ENCODE peak calls at places on chromosomes 3 and 15, in ten cellular contexts. One of them, this sample, is unnamed.

GRCh38 chr3:197550489-197550888 is 5.3 kb downstream of the BDH1 start:
- DNase-seq in MM.1S: no peak
- DNase-seq in effector memory CD4-positive, alpha-beta T cell: no peak
- DNase-seq in cardiac muscle cell: no peak
- DNase-seq in mesendoderm: no peak
- DNase-seq in left ventricle myocardium inferior: no peak
- DNase-seq in testis: no peak
- DNase-seq in OCI-LY7: no peak
- DNase-seq in ovary: no peak
- DNase-seq in naive thymus-derived CD4-positive, alpha-beta T cell: no peak
- DNase-seq in this sample: no peak

GRCh38 chr3:126621627-126622345 is 33.1 kb downstream of the TXNRD3 start:
- DNase-seq in MM.1S: no peak
- DNase-seq in effector memory CD4-positive, alpha-beta T cell: no peak
- DNase-seq in cardiac muscle cell: peak; percentile 50
- DNase-seq in mesendoderm: peak; percentile 63
- DNase-seq in left ventricle myocardium inferior: no peak
- DNase-seq in testis: no peak
- DNase-seq in OCI-LY7: no peak
- DNase-seq in ovary: no peak
- DNase-seq in naive thymus-derived CD4-positive, alpha-beta T cell: no peak
- DNase-seq in this sample: no peak

GRCh38 chr15:80977627-80978036 is 12.0 kb downstream of the MESD start:
- DNase-seq in MM.1S: peak; percentile 50
- DNase-seq in effector memory CD4-positive, alpha-beta T cell: no peak
- DNase-seq in cardiac muscle cell: peak; percentile 57
- DNase-seq in mesendoderm: peak; percentile 87
- DNase-seq in left ventricle myocardium inferior: peak; percentile 46
- DNase-seq in testis: peak; percentile 72
- DNase-seq in OCI-LY7: peak; percentile 72
- DNase-seq in ovary: peak; percentile 54
- DNase-seq in naive thymus-derived CD4-positive, alpha-beta T cell: no peak
- DNase-seq in this sample: peak; percentile 68

GRCh38 chr15:58758141-58758540 is 8.6 kb upstream of the ADAM10 start:
- DNase-seq in MM.1S: peak; percentile 67
- DNase-seq in effector memory CD4-positive, alpha-beta T cell: no peak
- DNase-seq in cardiac muscle cell: peak; percentile 54
- DNase-seq in mesendoderm: no peak
- DNase-seq in left ventricle myocardium inferior: no peak
- DNase-seq in testis: no peak
- DNase-seq in OCI-LY7: peak; percentile 22
- DNase-seq in ovary: no peak
- DNase-seq in naive thymus-derived CD4-positive, alpha-beta T cell: no peak
- DNase-seq in this sample: no peak

GRCh38 chr15:100204211-100204610 is 137.6 kb downstream of the ADAMTS17 start:
- DNase-seq in MM.1S: no peak
- DNase-seq in effector memory CD4-positive, alpha-beta T cell: no peak
- DNase-seq in cardiac muscle cell: no peak
- DNase-seq in mesendoderm: no peak
- DNase-seq in left ventricle myocardium inferior: no peak
- DNase-seq in testis: no peak
- DNase-seq in OCI-LY7: no peak
- DNase-seq in ovary: no peak
- DNase-seq in naive thymus-derived CD4-positive, alpha-beta T cell: no peak
- DNase-seq in this sample: no peak

GRCh38 chr3:88005066-88005465 is 53.7 kb downstream of the CGGBP1 start:
- DNase-seq in MM.1S: peak; percentile 36
- DNase-seq in effector memory CD4-positive, alpha-beta T cell: no peak
- DNase-seq in cardiac muscle cell: peak; percentile 55
- DNase-seq in mesendoderm: peak; percentile 26
- DNase-seq in left ventricle myocardium inferior: no peak
- DNase-seq in testis: no peak
- DNase-seq in OCI-LY7: peak; percentile 60
- DNase-seq in ovary: no peak
- DNase-seq in naive thymus-derived CD4-positive, alpha-beta T cell: no peak
- DNase-seq in this sample: no peak

GRCh38 chr3:47475029-47475569 is 642 bp downstream of the SCAP start:
- DNase-seq in MM.1S: peak; percentile 22
- DNase-seq in effector memory CD4-positive, alpha-beta T cell: no peak
- DNase-seq in cardiac muscle cell: peak; percentile 36
- DNase-seq in mesendoderm: no peak
- DNase-seq in left ventricle myocardium inferior: no peak
- DNase-seq in testis: peak; percentile 38
- DNase-seq in OCI-LY7: no peak
- DNase-seq in ovary: no peak
- DNase-seq in naive thymus-derived CD4-positive, alpha-beta T cell: no peak
- DNase-seq in this sample: no peak

GRCh38 chr3:190617185-190617584 is 103.3 kb downstream of the IL1RAP start:
- DNase-seq in MM.1S: no peak
- DNase-seq in effector memory CD4-positive, alpha-beta T cell: no peak
- DNase-seq in cardiac muscle cell: no peak
- DNase-seq in mesendoderm: peak; percentile 55
- DNase-seq in left ventricle myocardium inferior: no peak
- DNase-seq in testis: no peak
- DNase-seq in OCI-LY7: peak; percentile 60
- DNase-seq in ovary: no peak
- DNase-seq in naive thymus-derived CD4-positive, alpha-beta T cell: no peak
- DNase-seq in this sample: peak; percentile 62

GRCh38 chr3:144187531-144188230 is 216.1 kb downstream of the DIPK2A start:
- DNase-seq in MM.1S: peak; percentile 8
- DNase-seq in effector memory CD4-positive, alpha-beta T cell: no peak
- DNase-seq in cardiac muscle cell: peak; percentile 47
- DNase-seq in mesendoderm: no peak
- DNase-seq in left ventricle myocardium inferior: no peak
- DNase-seq in testis: no peak
- DNase-seq in OCI-LY7: no peak
- DNase-seq in ovary: no peak
- DNase-seq in naive thymus-derived CD4-positive, alpha-beta T cell: no peak
- DNase-seq in this sample: no peak

GRCh38 chr3:55408193-55408826 is 78.8 kb downstream of the WNT5A start:
- DNase-seq in MM.1S: no peak
- DNase-seq in effector memory CD4-positive, alpha-beta T cell: no peak
- DNase-seq in cardiac muscle cell: no peak
- DNase-seq in mesendoderm: no peak
- DNase-seq in left ventricle myocardium inferior: no peak
- DNase-seq in testis: no peak
- DNase-seq in OCI-LY7: no peak
- DNase-seq in ovary: no peak
- DNase-seq in naive thymus-derived CD4-positive, alpha-beta T cell: no peak
- DNase-seq in this sample: no peak

GRCh38 chr3:157865449-157865862 is 240.8 kb downstream of the SHOX2 start:
- DNase-seq in MM.1S: peak; percentile 70
- DNase-seq in effector memory CD4-positive, alpha-beta T cell: no peak
- DNase-seq in cardiac muscle cell: peak; percentile 19
- DNase-seq in mesendoderm: peak; percentile 65
- DNase-seq in left ventricle myocardium inferior: no peak
- DNase-seq in testis: peak; percentile 45
- DNase-seq in OCI-LY7: peak; percentile 57
- DNase-seq in ovary: no peak
- DNase-seq in naive thymus-derived CD4-positive, alpha-beta T cell: no peak
- DNase-seq in this sample: no peak

GRCh38 chr15:94584833-94585244 is 353.5 kb downstream of the MCTP2 start:
- DNase-seq in MM.1S: peak; percentile 63
- DNase-seq in effector memory CD4-positive, alpha-beta T cell: no peak
- DNase-seq in cardiac muscle cell: peak; percentile 57
- DNase-seq in mesendoderm: no peak
- DNase-seq in left ventricle myocardium inferior: no peak
- DNase-seq in testis: no peak
- DNase-seq in OCI-LY7: peak; percentile 15
- DNase-seq in ovary: peak; percentile 22
- DNase-seq in naive thymus-derived CD4-positive, alpha-beta T cell: peak; percentile 51
- DNase-seq in this sample: no peak

GRCh38 chr15:31403606-31404005 is 77.0 kb downstream of the KLF13 start:
- DNase-seq in MM.1S: no peak
- DNase-seq in effector memory CD4-positive, alpha-beta T cell: no peak
- DNase-seq in cardiac muscle cell: peak; percentile 81
- DNase-seq in mesendoderm: no peak
- DNase-seq in left ventricle myocardium inferior: no peak
- DNase-seq in testis: no peak
- DNase-seq in OCI-LY7: no peak
- DNase-seq in ovary: no peak
- DNase-seq in naive thymus-derived CD4-positive, alpha-beta T cell: no peak
- DNase-seq in this sample: no peak

GRCh38 chr15:92533298-92533697 is 122.3 kb downstream of the FAM174B start:
- DNase-seq in MM.1S: no peak
- DNase-seq in effector memory CD4-positive, alpha-beta T cell: no peak
- DNase-seq in cardiac muscle cell: no peak
- DNase-seq in mesendoderm: no peak
- DNase-seq in left ventricle myocardium inferior: no peak
- DNase-seq in testis: no peak
- DNase-seq in OCI-LY7: no peak
- DNase-seq in ovary: no peak
- DNase-seq in naive thymus-derived CD4-positive, alpha-beta T cell: no peak
- DNase-seq in this sample: no peak

GRCh38 chr3:75332784-75333183 is 331.3 kb upstream of the FRG2C start:
- DNase-seq in MM.1S: no peak
- DNase-seq in effector memory CD4-positive, alpha-beta T cell: no peak
- DNase-seq in cardiac muscle cell: no peak
- DNase-seq in mesendoderm: no peak
- DNase-seq in left ventricle myocardium inferior: no peak
- DNase-seq in testis: no peak
- DNase-seq in OCI-LY7: no peak
- DNase-seq in ovary: peak; percentile 55
- DNase-seq in naive thymus-derived CD4-positive, alpha-beta T cell: no peak
- DNase-seq in this sample: no peak

DNA sequence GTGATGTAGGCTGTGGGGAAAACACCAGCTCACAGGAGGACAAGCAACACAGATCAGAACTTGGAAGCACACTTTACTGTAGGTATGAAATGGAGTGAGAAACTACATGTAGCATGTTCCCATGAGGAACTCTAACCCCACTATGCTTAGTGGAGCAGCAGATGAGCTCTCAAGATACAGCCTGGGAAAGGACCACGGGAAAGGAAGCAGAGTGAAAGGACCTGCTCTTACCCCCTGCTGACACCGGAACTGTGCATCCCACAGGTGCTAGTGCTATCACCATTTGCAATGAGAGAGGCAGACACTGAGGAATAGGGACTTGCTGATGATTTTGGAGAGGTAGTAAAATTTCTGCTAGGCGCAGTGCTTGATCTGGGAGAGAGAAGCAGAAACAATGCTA is 28.6 kb downstream of the USP4 start:
- DNase-seq in MM.1S: no peak
- DNase-seq in effector memory CD4-positive, alpha-beta T cell: no peak
- DNase-seq in cardiac muscle cell: no peak
- DNase-seq in mesendoderm: no peak
- DNase-seq in left ventricle myocardium inferior: no peak
- DNase-seq in testis: no peak
- DNase-seq in OCI-LY7: no peak
- DNase-seq in ovary: no peak
- DNase-seq in naive thymus-derived CD4-positive, alpha-beta T cell: no peak
- DNase-seq in this sample: no peak
- H3K36me3 ChIP-seq in MM.1S: no peaks in the 10 kb centered on the region
- H3K36me3 ChIP-seq in effector memory CD4-positive, alpha-beta T cell: peaks cover 33% of the 10 kb centered on the region
- H3K36me3 ChIP-seq in cardiac muscle cell: peaks cover 39% of the 10 kb centered on the region
- H3K36me3 ChIP-seq in mesendoderm: peaks cover 1% of the 10 kb centered on the region
- H3K36me3 ChIP-seq in left ventricle myocardium inferior: peaks cover 78% of the 10 kb centered on the region
- H3K36me3 ChIP-seq in testis: no peaks in the 10 kb centered on the region
- H3K36me3 ChIP-seq in OCI-LY7: peaks cover 76% of the 10 kb centered on the region
- H3K36me3 ChIP-seq in ovary: no peaks in the 10 kb centered on the region
- H3K36me3 ChIP-seq in naive thymus-derived CD4-positive, alpha-beta T cell: peaks cover 69% of the 10 kb centered on the region
- H3K36me3 ChIP-seq in this sample: peaks cover 56% of the 10 kb centered on the region

DNA sequence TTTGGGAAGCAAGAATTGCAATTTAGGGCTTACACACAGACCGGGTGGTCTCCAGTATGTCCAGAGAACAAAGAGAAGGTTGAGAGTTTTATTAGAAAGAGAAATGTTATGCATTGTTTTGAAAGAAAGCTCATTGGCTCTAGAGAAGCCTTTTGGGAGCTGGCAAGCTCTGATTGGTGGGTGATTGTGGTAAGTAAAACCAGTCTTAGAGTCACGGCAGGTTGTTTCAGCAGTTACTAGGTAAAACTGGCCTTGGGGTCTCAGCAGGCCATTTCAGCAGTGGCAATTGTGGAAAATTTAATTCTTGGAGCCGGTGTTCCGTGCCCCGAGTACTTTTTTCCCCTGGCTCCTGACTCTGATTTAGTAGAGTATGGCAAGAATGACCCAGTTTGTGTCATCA is 78.1 kb downstream of the MRPL46 start:
- DNase-seq in MM.1S: no peak
- DNase-seq in effector memory CD4-positive, alpha-beta T cell: no peak
- DNase-seq in cardiac muscle cell: no peak
- DNase-seq in mesendoderm: peak; percentile 54
- DNase-seq in left ventricle myocardium inferior: no peak
- DNase-seq in testis: no peak
- DNase-seq in OCI-LY7: no peak
- DNase-seq in ovary: no peak
- DNase-seq in naive thymus-derived CD4-positive, alpha-beta T cell: no peak
- DNase-seq in this sample: no peak
- H3K36me3 ChIP-seq in MM.1S: no peaks in the 10 kb centered on the region
- H3K36me3 ChIP-seq in effector memory CD4-positive, alpha-beta T cell: no peaks in the 10 kb centered on the region
- H3K36me3 ChIP-seq in cardiac muscle cell: no peaks in the 10 kb centered on the region
- H3K36me3 ChIP-seq in mesendoderm: no peaks in the 10 kb centered on the region
- H3K36me3 ChIP-seq in left ventricle myocardium inferior: no peaks in the 10 kb centered on the region
- H3K36me3 ChIP-seq in testis: no peaks in the 10 kb centered on the region
- H3K36me3 ChIP-seq in OCI-LY7: no peaks in the 10 kb centered on the region
- H3K36me3 ChIP-seq in ovary: no peaks in the 10 kb centered on the region
- H3K36me3 ChIP-seq in naive thymus-derived CD4-positive, alpha-beta T cell: no peaks in the 10 kb centered on the region
- H3K36me3 ChIP-seq in this sample: no peaks in the 10 kb centered on the region

DNA sequence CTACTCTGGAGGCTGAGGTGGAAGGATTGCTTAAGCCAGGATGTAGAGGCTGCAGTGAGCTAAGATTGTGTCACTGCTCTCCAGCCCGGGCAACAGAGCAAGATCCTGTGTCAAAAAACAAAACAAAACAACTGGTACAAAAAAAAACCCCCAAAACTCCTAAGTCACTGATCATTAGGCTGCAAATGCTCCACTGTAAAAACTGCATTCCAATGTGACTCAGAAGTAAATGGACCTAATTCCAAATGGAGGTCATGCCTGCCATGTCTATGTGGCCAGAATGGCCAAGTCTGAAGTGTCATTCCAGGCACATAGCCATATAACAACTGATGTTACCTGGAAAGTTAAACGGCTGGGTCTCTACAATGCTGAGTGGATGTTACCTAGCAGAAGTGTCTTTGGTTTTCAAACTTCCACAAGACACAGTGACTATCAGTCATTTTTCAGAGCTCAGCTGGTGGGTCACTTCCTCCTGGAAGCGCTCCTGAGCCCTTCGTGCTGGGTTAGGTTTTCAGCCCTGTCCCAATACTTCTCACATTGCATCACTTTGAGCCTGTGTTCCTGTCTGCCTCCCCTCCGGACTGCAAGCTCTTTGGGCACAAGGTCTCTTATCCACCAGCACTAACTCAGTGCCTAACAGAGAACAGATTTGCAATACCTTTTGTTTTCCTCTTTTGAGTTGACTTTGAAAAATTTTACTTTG is 10.6 kb downstream of the FSTL1 start:
- DNase-seq in MM.1S: no peak
- DNase-seq in effector memory CD4-positive, alpha-beta T cell: no peak
- DNase-seq in cardiac muscle cell: peak; percentile 50
- DNase-seq in mesendoderm: no peak
- DNase-seq in left ventricle myocardium inferior: no peak
- DNase-seq in testis: no peak
- DNase-seq in OCI-LY7: no peak
- DNase-seq in ovary: no peak
- DNase-seq in naive thymus-derived CD4-positive, alpha-beta T cell: no peak
- DNase-seq in this sample: no peak
- H3K36me3 ChIP-seq in MM.1S: no peaks in the 10 kb centered on the region
- H3K36me3 ChIP-seq in effector memory CD4-positive, alpha-beta T cell: no peaks in the 10 kb centered on the region
- H3K36me3 ChIP-seq in cardiac muscle cell: no peaks in the 10 kb centered on the region
- H3K36me3 ChIP-seq in mesendoderm: peaks cover 1% of the 10 kb centered on the region
- H3K36me3 ChIP-seq in left ventricle myocardium inferior: peaks cover 21% of the 10 kb centered on the region
- H3K36me3 ChIP-seq in testis: no peaks in the 10 kb centered on the region
- H3K36me3 ChIP-seq in OCI-LY7: no peaks in the 10 kb centered on the region
- H3K36me3 ChIP-seq in ovary: no peaks in the 10 kb centered on the region
- H3K36me3 ChIP-seq in naive thymus-derived CD4-positive, alpha-beta T cell: no peaks in the 10 kb centered on the region
- H3K36me3 ChIP-seq in this sample: peaks cover 59% of the 10 kb centered on the region

GRCh38 chr3:194450341-194450740 is 36.5 kb downstream of the ATP13A3 start:
- DNase-seq in MM.1S: no peak
- DNase-seq in effector memory CD4-positive, alpha-beta T cell: no peak
- DNase-seq in cardiac muscle cell: no peak
- DNase-seq in mesendoderm: no peak
- DNase-seq in left ventricle myocardium inferior: no peak
- DNase-seq in testis: no peak
- DNase-seq in OCI-LY7: no peak
- DNase-seq in ovary: no peak
- DNase-seq in naive thymus-derived CD4-positive, alpha-beta T cell: no peak
- DNase-seq in this sample: no peak
- H3K36me3 ChIP-seq in MM.1S: peaks cover 18% of the 10 kb centered on the region
- H3K36me3 ChIP-seq in effector memory CD4-positive, alpha-beta T cell: peaks cover 47% of the 10 kb centered on the region
- H3K36me3 ChIP-seq in cardiac muscle cell: peaks cover 92% of the 10 kb centered on the region
- H3K36me3 ChIP-seq in mesendoderm: peaks cover 3% of the 10 kb centered on the region
- H3K36me3 ChIP-seq in left ventricle myocardium inferior: peaks cover 90% of the 10 kb centered on the region
- H3K36me3 ChIP-seq in testis: no peaks in the 10 kb centered on the region
- H3K36me3 ChIP-seq in OCI-LY7: peaks cover 91% of the 10 kb centered on the region
- H3K36me3 ChIP-seq in ovary: no peaks in the 10 kb centered on the region
- H3K36me3 ChIP-seq in naive thymus-derived CD4-positive, alpha-beta T cell: peaks cover 54% of the 10 kb centered on the region
- H3K36me3 ChIP-seq in this sample: peaks cover 92% of the 10 kb centered on the region